ENCODE peak calls at places on chromosomes 1 and 21, in ten cellular contexts. L is progenitor cell of endocrine pancreas; X is kidney glomerular epithelial cell; F is NCI-H1092; C is NCI-H774; N is germinal center; P is stimulated activated CD8-positive, alpha-beta memory T cell treated with anti-CD3 and anti-CD28 coated beads, Interleukin-4, amount 100 ng/mL, for 24 hours; W is activated CD4-positive, alpha-beta T cell treated with anti-CD3 and anti-CD28 coated beads for 1 hour; A is Kasumi-1; G is epithelial cell of esophagus. Q is an unnamed sample.

GRCh38 chr21:33036430-33037162 is 10.9 kb downstream of the OLIG2 start:
- DNase-seq in L (no peak), X (no peak), F (no peak), C (no peak), N (no peak), P (no peak), W (no peak), A (peak; percentile 90), G (peak; percentile 39), Q (no peak)

GRCh38 chr1:67534627-67535065 is 104.4 kb upstream of the SERBP1 start:
- DNase-seq in L (no peak), X (peak; percentile 39), F (no peak), C (peak; percentile 66), N (no peak), P (no peak), W (no peak), A (no peak), G (peak; percentile 53), Q (no peak)

GRCh38 chr21:32468567-32469175 is 56.2 kb downstream of the EVA1C start:
- DNase-seq in L (no peak), X (no peak), F (no peak), C (no peak), N (no peak), P (no peak), W (no peak), A (no peak), G (no peak), Q (no peak)

GRCh38 chr1:10387611-10388386 is 11.1 kb upstream of the PGD start:
- DNase-seq in L (no peak), X (no peak), F (no peak), C (no peak), N (peak; percentile 38), P (no peak), W (no peak), A (peak; percentile 95), G (peak; percentile 80), Q (peak; percentile 65)

GRCh38 chr1:41479808-41480160 is 4.7 kb downstream of the EDN2 start:
- DNase-seq in L (no peak), X (no peak), F (no peak), C (no peak), N (no peak), P (no peak), W (no peak), A (no peak), G (no peak), Q (no peak)

GRCh38 chr1:218967836-218968235 is 205.8 kb upstream of the LYPLAL1 start:
- DNase-seq in L (no peak), X (no peak), F (no peak), C (no peak), N (no peak), P (no peak), W (no peak), A (no peak), G (peak; percentile 30), Q (no peak)

GRCh38 chr21:37450385-37451044 is 83.9 kb downstream of the DYRK1A start:
- DNase-seq in L (no peak), X (peak; percentile 5), F (no peak), C (peak; percentile 4), N (no peak), P (no peak), W (no peak), A (no peak), G (peak; percentile 84), Q (no peak)

GRCh38 chr1:156584813-156585212 is 5.3 kb downstream of the TTC24 start:
- DNase-seq in L (peak; percentile 36), X (no peak), F (no peak), C (no peak), N (peak; percentile 31), P (no peak), W (no peak), A (no peak), G (no peak), Q (no peak)

GRCh38 chr1:40140211-40140709 is 20.9 kb upstream of the RLF start:
- DNase-seq in L (no peak), X (no peak), F (no peak), C (no peak), N (no peak), P (no peak), W (no peak), A (peak; percentile 11), G (peak; percentile 17), Q (no peak)

GRCh38 chr1:82969340-82969739 is 1029.6 kb downstream of the TTLL7 start:
- DNase-seq in L (no peak), X (no peak), F (no peak), C (no peak), N (no peak), P (no peak), W (no peak), A (no peak), G (peak; percentile 4), Q (no peak)

GRCh38 chr1:30714025-30714424 is 9.4 kb downstream of the MATN1 start:
- DNase-seq in L (no peak), X (no peak), F (no peak), C (no peak), N (no peak), P (no peak), W (no peak), A (no peak), G (no peak), Q (no peak)

GRCh38 chr1:58765016-58765415 is 18.8 kb downstream of the JUN start:
- DNase-seq in L (no peak), X (no peak), F (no peak), C (no peak), N (no peak), P (no peak), W (no peak), A (no peak), G (peak; percentile 49), Q (no peak)

GRCh38 chr1:37612186-37612585 is 16.4 kb upstream of the GNL2 start:
- DNase-seq in L (no peak), X (no peak), F (no peak), C (no peak), N (no peak), P (no peak), W (no peak), A (no peak), G (no peak), Q (no peak)

GRCh38 chr1:84686203-84686602 is 4.1 kb downstream of the SSX2IP start:
- DNase-seq in L (no peak), X (no peak), F (no peak), C (no peak), N (no peak), P (no peak), W (no peak), A (no peak), G (no peak), Q (no peak)

GRCh38 chr21:28639742-28640141 is 352.9 kb downstream of the LTN1 start:
- DNase-seq in L (no peak), X (no peak), F (no peak), C (no peak), N (no peak), P (no peak), W (no peak), A (no peak), G (peak; percentile 57), Q (no peak)

GRCh38 chr21:34602061-34602460 is 12.9 kb downstream of the RCAN1 start:
- DNase-seq in L (no peak), X (no peak), F (no peak), C (no peak), N (no peak), P (no peak), W (no peak), A (no peak), G (no peak), Q (no peak)

GRCh38 chr1:43545686-43546387 is 15.2 kb downstream of the PTPRF start:
- DNase-seq in L (peak; percentile 87), X (no peak), F (no peak), C (peak; percentile 95), N (no peak), P (no peak), W (no peak), A (no peak), G (peak; percentile 62), Q (no peak)

GRCh38 chr1:30525980-30526651 is 197.3 kb downstream of the MATN1 start:
- DNase-seq in L (no peak), X (peak; percentile 88), F (no peak), C (no peak), N (no peak), P (no peak), W (no peak), A (no peak), G (peak; percentile 46), Q (no peak)

GRCh38 chr1:200558866-200559459 is 61.6 kb downstream of the KIF14 start:
- DNase-seq in L (no peak), X (peak; percentile 71), F (peak; percentile 11), C (no peak), N (peak; percentile 14), P (no peak), W (no peak), A (peak; percentile 87), G (peak; percentile 64), Q (peak; percentile 21)

GRCh38 chr1:100606438-100606837 is 68.5 kb downstream of the GPR88 start:
- DNase-seq in L (no peak), X (peak; percentile 74), F (no peak), C (no peak), N (no peak), P (no peak), W (no peak), A (peak; percentile 37), G (peak; percentile 54), Q (no peak)

GRCh38 chr1:154353460-154353904 is 28.2 kb downstream of the ATP8B2 start:
- DNase-seq in L (no peak), X (peak; percentile 42), F (no peak), C (no peak), N (peak; percentile 9), P (no peak), W (no peak), A (peak; percentile 67), G (peak; percentile 53), Q (no peak)

GRCh38 chr1:9900142-9901043 is 9.7 kb downstream of the CTNNBIP1 start:
- DNase-seq in L (no peak), X (no peak), F (peak; percentile 83), C (peak; percentile 37), N (peak; percentile 54), P (no peak), W (no peak), A (peak; percentile 88), G (no peak), Q (no peak)

GRCh38 chr1:21752186-21752585 is 30.8 kb downstream of the USP48 start:
- DNase-seq in L (no peak), X (no peak), F (no peak), C (no peak), N (no peak), P (no peak), W (no peak), A (no peak), G (no peak), Q (no peak)

GRCh38 chr1:56837244-56837926 is 17.2 kb upstream of the C8A start:
- DNase-seq in L (no peak), X (peak; percentile 86), F (no peak), C (no peak), N (no peak), P (no peak), W (no peak), A (no peak), G (no peak), Q (no peak)

GRCh38 chr1:95040032-95040525 is 32.7 kb downstream of the ALG14 start:
- DNase-seq in L (no peak), X (no peak), F (no peak), C (no peak), N (no peak), P (no peak), W (no peak), A (no peak), G (peak; percentile 91), Q (no peak)

GRCh38 chr1:203663820-203664219 is 37.2 kb downstream of the ATP2B4 start:
- DNase-seq in L (no peak), X (no peak), F (no peak), C (no peak), N (no peak), P (no peak), W (no peak), A (no peak), G (peak; percentile 25), Q (no peak)

GRCh38 chr1:200211157-200211556 is 183.6 kb downstream of the NR5A2 start:
- DNase-seq in L (no peak), X (no peak), F (no peak), C (no peak), N (no peak), P (no peak), W (no peak), A (no peak), G (peak; percentile 90), Q (no peak)

Q was measured in AG04449.